ENCODE peak calls at places on chromosomes 11 and 22, in four cellular contexts. F is stimulated activated CD8-positive, alpha-beta memory T cell treated with anti-CD3 and anti-CD28 coated beads, Interleukin-2, amount 100 ng/mL, for 48 hours; B is C1 segment of cervical spinal cord; P is mucosa of descending colon. Y is an unnamed sample.
A peak's percentile ranks its signal among the peaks of the same experiment; 100 is the strongest.

GRCh38 chr11:12489246-12489772 is 111.9 kb downstream of the PARVA start:
- DNase-seq in F (no peak), B (no peak), P (no peak), Y (no peak)

GRCh38 chr11:13262096-13262495 is 15.5 kb upstream of the BMAL1 start:
- DNase-seq in B (no peak), F (no peak), P (no peak), Y (no peak)

GRCh38 chr11:22337571-22338464 is at the start of gene SLC17A6:
- DNase-seq in F (no peak), P (no peak), B (no peak), Y (no peak)

GRCh38 chr11:74269161-74269809 is 42.2 kb downstream of the P4HA3 start:
- DNase-seq in P (no peak), B (no peak), F (no peak), Y (no peak)

GRCh38 chr22:37940698-37941376 is 12.6 kb downstream of the C22orf23 start:
- DNase-seq in B (no peak), F (no peak), P (no peak), Y (no peak)

GRCh38 chr11:75326439-75326810 is 25.0 kb downstream of the ARRB1 start:
- DNase-seq in B (no peak), F (no peak), P (no peak), Y (no peak)

GRCh38 chr11:129489254-129489653 is 113.6 kb downstream of the BARX2 start:
- DNase-seq in B (no peak), F (no peak), P (no peak), Y (no peak)

GRCh38 chr11:895331-896223 is 15.0 kb downstream of the CHID1 start:
- DNase-seq in B (no peak), P (no peak), F (no peak), Y (no peak)

GRCh38 chr11:112525270-112525669 is 264.6 kb upstream of the PLET1 start:
- DNase-seq in F (no peak), P (peak; percentile 41), B (no peak), Y (no peak)

GRCh38 chr11:121328213-121328966 is 35.8 kb downstream of the SC5D start:
- DNase-seq in B (no peak), P (no peak), F (no peak), Y (peak; percentile 62)

GRCh38 chr11:116454951-116455350 is 317.8 kb downstream of the BUD13 start:
- DNase-seq in F (no peak), P (no peak), B (no peak), Y (no peak)

GRCh38 chr11:125384825-125385224 is 111.2 kb downstream of the FEZ1 start:
- DNase-seq in B (no peak), P (no peak), F (no peak), Y (no peak)

GRCh38 chr11:65503606-65503922 is 4.7 kb downstream of the MALAT1 start:
- DNase-seq in F (no peak), P (no peak), B (no peak), Y (no peak)

GRCh38 chr11:1003159-1003558 is 33.4 kb downstream of the MUC6 start:
- DNase-seq in F (no peak), P (no peak), B (no peak), Y (no peak)

GRCh38 chr22:33350961-33351360 is 292.8 kb upstream of the SYN3 start:
- DNase-seq in P (no peak), B (no peak), F (no peak), Y (peak; percentile 64)

GRCh38 chr11:130710442-130711101 is 205.7 kb downstream of the SNX19 start:
- DNase-seq in B (no peak), P (no peak), F (no peak), Y (no peak)

GRCh38 chr11:76185931-76186401 is 20.3 kb downstream of the WNT11 start:
- DNase-seq in P (no peak), B (no peak), F (no peak), Y (no peak)

GRCh38 chr11:15059132-15059531 is 14.3 kb upstream of the CALCB start:
- DNase-seq in F (no peak), B (no peak), P (no peak), Y (no peak)

GRCh38 chr22:36332623-36333331 is 55.0 kb downstream of the MYH9 start:
- DNase-seq in B (peak; percentile 18), F (peak; percentile 40), P (no peak), Y (no peak)

GRCh38 chr11:35138949-35139881 is at the start of gene CD44:
- DNase-seq in B (peak; percentile 34), P (peak; percentile 90), F (peak; percentile 61), Y (peak; percentile 96)

GRCh38 chr11:77557553-77557952 is 32.2 kb upstream of the AQP11 start:
- DNase-seq in B (no peak), F (no peak), P (no peak), Y (no peak)

GRCh38 chr11:82890002-82890341 is 10.3 kb downstream of the PRCP start:
- DNase-seq in B (no peak), F (no peak), P (no peak), Y (no peak)

GRCh38 chr22:37324340-37325023 is 42.2 kb downstream of the CYTH4 start:
- DNase-seq in F (no peak), B (no peak), P (no peak), Y (no peak)

GRCh38 chr22:42869888-42870480 is 12.9 kb upstream of the ARFGAP3 start:
- DNase-seq in B (no peak), P (peak; percentile 44), F (no peak), Y (no peak)

GRCh38 chr22:38766076-38766777 is 10.4 kb upstream of the SUN2 start:
- DNase-seq in F (no peak), B (peak; percentile 52), P (peak; percentile 71), Y (no peak)